ENCODE peak calls at places on chromosomes 3 and 15, in six cellular contexts. I is T-helper 1 cell, S is AG04450, H is NCI-H1105 treated with DMSO at 0.1 percent for 48 hours, U is gastrocnemius medialis, F is GM19239. N is an unnamed sample.

GRCh38 chr3:61975199-61975598 is 398.2 kb downstream of the FEZF2 start:
- DNase-seq in I (no peak), S (no peak), H (no peak), U (no peak), F (no peak), N (no peak)

GRCh38 chr3:194129581-194130133 is 6.3 kb upstream of the HES1 start:
- DNase-seq in I (no peak), S (no peak), H (no peak), U (no peak), F (no peak), N (no peak)

GRCh38 chr3:23113455-23114171 is 89.5 kb upstream of the UBE2E2 start:
- DNase-seq in I (no peak), S (no peak), H (no peak), U (no peak), F (no peak), N (no peak)

GRCh38 chr3:2354702-2355101 is 256.0 kb downstream of the CNTN4 start:
- DNase-seq in I (no peak), S (no peak), H (peak; percentile 10), U (no peak), F (no peak), N (no peak)

GRCh38 chr3:138949445-138950005 is 2.5 kb downstream of the FOXL2NB start:
- DNase-seq in I (no peak), S (no peak), H (no peak), U (no peak), F (no peak), N (no peak)

GRCh38 chr15:25783607-25784131 is 79.5 kb downstream of the ATP10A start:
- DNase-seq in I (no peak), S (no peak), H (no peak), U (no peak), F (no peak), N (peak; percentile 5)

GRCh38 chr15:64379216-64379960 is 1.9 kb downstream of the PCLAF start:
- DNase-seq in I (no peak), S (no peak), H (no peak), U (no peak), F (no peak), N (no peak)

GRCh38 chr3:172170310-172170709 is 130.9 kb downstream of the FNDC3B start:
- DNase-seq in I (no peak), S (no peak), H (no peak), U (peak; percentile 22), F (no peak), N (no peak)

GRCh38 chr15:75348034-75348562 is 1.3 kb downstream of the NEIL1 start:
- DNase-seq in I (no peak), S (no peak), H (no peak), U (no peak), F (no peak), N (no peak)

GRCh38 chr3:5056005-5056391 is 66.1 kb upstream of the ARL8B start:
- DNase-seq in I (no peak), S (no peak), H (no peak), U (peak; percentile 42), F (no peak), N (no peak)

GRCh38 chr3:156865732-156866131 is 39.6 kb downstream of the LEKR1 start:
- DNase-seq in I (no peak), S (no peak), H (no peak), U (no peak), F (no peak), N (no peak)

GRCh38 chr3:71010731-71011455 is 572.6 kb downstream of the FOXP1 start:
- DNase-seq in I (no peak), S (no peak), H (no peak), U (no peak), F (peak; percentile 29), N (peak; percentile 15)

GRCh38 chr3:46721009-46721408 is 3.3 kb upstream of the PRSS50 start:
- DNase-seq in I (no peak), S (no peak), H (no peak), U (no peak), F (no peak), N (no peak)

GRCh38 chr3:83226751-83227150 is 1465.3 kb upstream of the GBE1 start:
- DNase-seq in I (no peak), S (no peak), H (no peak), U (no peak), F (no peak), N (no peak)

GRCh38 chr3:186109897-186110803 is 1.3 kb upstream of the ETV5 start:
- DNase-seq in I (no peak), S (no peak), H (peak; percentile 59), U (peak; percentile 43), F (no peak), N (no peak)

GRCh38 chr15:68265674-68266073 is 11.9 kb upstream of the FEM1B start:
- DNase-seq in I (no peak), S (no peak), H (no peak), U (no peak), F (no peak), N (no peak)